ENCODE peak calls at places on chromosomes 12 and 14, in four cellular contexts. A is sigmoid colon, J is stomach, Z is A549. K is an unnamed sample.
A peak's percentile ranks its signal among the peaks of the same experiment; 100 is the strongest.

GRCh38 chr14:34208532-34208931 is 253.5 kb downstream of the SPTSSA start:
- DNase-seq in A (no peak), J (no peak), Z (no peak), K (no peak)

GRCh38 chr14:65359503-65359902 is 53.0 kb upstream of the FUT8 start:
- DNase-seq in Z (no peak), J (no peak), A (no peak), K (no peak)

GRCh38 chr12:12964255-12964654 is 12.3 kb upstream of the GPRC5D start:
- DNase-seq in Z (no peak), J (no peak), A (no peak), K (no peak)

GRCh38 chr12:73902270-73902669 is 635.4 kb upstream of the ATXN7L3B start:
- DNase-seq in Z (no peak), J (no peak), A (no peak), K (no peak)

GRCh38 chr12:49098035-49098451 is 3.4 kb upstream of the DHH start:
- DNase-seq in Z (peak; percentile 74), A (no peak), J (peak; percentile 61), K (no peak)

GRCh38 chr14:28577711-28578131 is 188.9 kb upstream of the FOXG1 start:
- DNase-seq in Z (no peak), A (no peak), J (no peak), K (no peak)

GRCh38 chr12:48956279-48957140 is 777 bp downstream of the ARF3 start:
- DNase-seq in J (peak; percentile 59), A (peak; percentile 94), Z (peak; percentile 94), K (peak; percentile 57)

GRCh38 chr12:52245962-52246577 is 13.0 kb downstream of the KRT7 start:
- DNase-seq in J (no peak), Z (no peak), A (peak; percentile 34), K (no peak)

GRCh38 chr12:65935906-65936528 is 111.7 kb downstream of the HMGA2 start:
- DNase-seq in Z (no peak), A (no peak), J (no peak), K (no peak)

GRCh38 chr12:125389061-125389697 is 323.9 kb downstream of the AACS start:
- DNase-seq in A (no peak), Z (no peak), J (no peak), K (no peak)

GRCh38 chr12:54984602-54985376 is at the start of gene TESPA1:
- DNase-seq in A (peak; percentile 79), J (peak; percentile 54), Z (no peak), K (peak; percentile 56)

GRCh38 chr14:65975865-65976264 is 510.3 kb upstream of the CCDC196 start:
- DNase-seq in A (no peak), Z (no peak), J (no peak), K (no peak)

GRCh38 chr12:59322473-59322872 is 273.4 kb upstream of the SLC16A7 start:
- DNase-seq in A (no peak), J (peak; percentile 70), Z (no peak), K (no peak)

GRCh38 chr12:121858318-121858661 is 369 bp downstream of the HPD start:
- DNase-seq in Z (no peak), A (no peak), J (no peak), K (no peak)

GRCh38 chr12:56634242-56634836 is 4.2 kb upstream of the BAZ2A start:
- DNase-seq in Z (peak; percentile 59), J (peak; percentile 77), A (no peak), K (no peak)

GRCh38 chr14:77355811-77356210 is 21.1 kb downstream of the TMED8 start:
- DNase-seq in J (no peak), Z (no peak), A (no peak), K (no peak)

GRCh38 chr14:56331815-56332214 is 213.6 kb downstream of the PELI2 start:
- DNase-seq in J (no peak), A (no peak), Z (no peak), K (no peak)

GRCh38 chr12:68331500-68331868 is 678 bp downstream of the MDM1 start:
- DNase-seq in A (no peak), J (no peak), Z (no peak), K (no peak)

GRCh38 chr14:102803139-102803538 is 25.9 kb downstream of the TRAF3 start:
- DNase-seq in A (no peak), J (no peak), Z (no peak), K (no peak)

GRCh38 chr14:64720190-64720589 is 16.0 kb downstream of the PLEKHG3 start:
- DNase-seq in Z (peak; percentile 91), A (peak; percentile 64), J (peak; percentile 54), K (no peak)

GRCh38 chr14:64761441-64762043 is 57.3 kb downstream of the PLEKHG3 start:
- DNase-seq in A (no peak), Z (peak; percentile 53), J (no peak), K (no peak)

GRCh38 chr12:105060715-105061378 is 23.4 kb downstream of the ALDH1L2 start:
- DNase-seq in A (no peak), Z (no peak), J (no peak), K (no peak)

GRCh38 chr14:73758392-73759182 is 44.4 kb upstream of the PNMA1 start:
- DNase-seq in J (peak; percentile 82), A (peak; percentile 92), Z (peak; percentile 97), K (no peak)

GRCh38 chr12:25694072-25694471 is 141.0 kb upstream of the LMNTD1 start:
- DNase-seq in Z (no peak), A (no peak), J (no peak), K (peak; percentile 38)

GRCh38 chr12:131895640-131896079 is 1.2 kb downstream of the ULK1 start:
- DNase-seq in A (no peak), J (no peak), Z (no peak), K (no peak)

GRCh38 chr12:68178774-68179439 is 19.4 kb upstream of the IFNG start:
- DNase-seq in Z (no peak), A (no peak), J (no peak), K (no peak)

GRCh38 chr14:48665077-48665784 is 920.9 kb downstream of the RPS29 start:
- DNase-seq in J (no peak), A (no peak), Z (no peak), K (no peak)

GRCh38 chr12:23884909-23885308 is 64.6 kb downstream of the SOX5 start:
- DNase-seq in J (no peak), A (no peak), Z (no peak), K (no peak)

GRCh38 chr14:37590096-37590809 is 4.8 kb downstream of the FOXA1 start:
- DNase-seq in J (no peak), Z (no peak), A (no peak), K (no peak)

DNA sequence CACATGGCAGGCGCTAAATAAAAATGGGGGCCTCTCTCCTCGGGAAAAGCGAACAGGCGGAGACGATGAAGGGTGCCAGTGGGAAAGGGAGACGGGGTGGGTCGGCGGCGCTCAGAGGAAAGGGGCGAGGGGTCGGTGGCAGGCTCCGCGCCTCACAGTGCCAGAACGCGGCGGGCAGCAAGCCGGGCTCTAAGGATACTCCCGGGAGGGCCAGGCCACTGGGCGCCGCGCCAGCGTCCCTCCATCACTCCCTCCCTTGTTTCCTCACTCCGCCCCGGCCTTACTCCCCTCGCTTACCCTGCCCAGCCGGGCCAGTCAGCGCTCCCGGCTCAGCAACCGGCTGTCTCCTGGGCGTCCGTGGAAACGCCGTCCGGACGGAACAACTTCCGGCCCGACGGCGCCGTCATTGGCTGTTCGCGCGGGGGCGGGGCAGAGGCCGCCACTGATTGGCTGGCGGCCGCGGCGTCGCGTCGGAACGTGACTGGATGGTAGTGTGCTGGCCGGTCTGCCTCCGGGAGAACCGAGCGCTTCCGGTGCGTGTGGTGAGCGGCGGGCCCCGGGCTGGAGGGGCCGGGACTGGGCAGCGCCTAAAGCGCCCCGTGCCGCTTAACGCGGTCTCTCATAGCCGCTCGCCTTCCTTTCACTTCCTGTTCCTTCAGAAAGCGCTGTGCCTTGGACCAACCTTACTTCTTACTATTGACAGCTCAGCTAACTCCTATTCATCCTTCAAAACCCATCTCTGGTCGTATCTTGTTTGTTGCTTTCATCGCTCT is 53.0 kb downstream of the SLC25A47 start:
- DNase-seq in A (peak; percentile 97), J (peak; percentile 95), Z (peak; percentile 75), K (peak; percentile 92)
- TF ChIP-seq EP300 in A (no peak), J (no peak), Z (no peak), K (peak; percentile 63)

DNA sequence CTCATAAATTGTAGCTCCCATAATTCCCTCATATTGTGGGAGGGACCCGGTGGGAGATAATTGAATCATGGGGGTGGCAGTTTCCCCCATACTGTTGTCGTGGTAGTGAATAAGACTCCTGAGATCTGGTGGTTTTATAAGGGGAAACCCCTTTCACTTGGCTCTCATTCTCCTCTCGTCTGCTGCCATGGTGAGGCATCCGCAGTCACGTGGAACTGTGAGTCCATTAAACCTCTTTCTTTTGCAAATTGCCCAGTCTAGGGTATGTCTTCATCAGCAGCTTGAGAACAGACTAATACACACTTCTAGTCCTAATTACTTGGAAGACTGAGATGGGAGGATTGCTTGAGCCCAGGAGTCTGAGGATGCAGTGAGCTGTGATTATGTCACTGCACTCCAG is 64.4 kb downstream of the TMX1 start:
- DNase-seq in J (no peak), Z (no peak), A (no peak), K (no peak)
- H3K27ac ChIP-seq in J (no peak overlapping the region), Z (peak overlapping the region; percentile 36), A (no peak overlapping the region), K (no peak overlapping the region)

DNA sequence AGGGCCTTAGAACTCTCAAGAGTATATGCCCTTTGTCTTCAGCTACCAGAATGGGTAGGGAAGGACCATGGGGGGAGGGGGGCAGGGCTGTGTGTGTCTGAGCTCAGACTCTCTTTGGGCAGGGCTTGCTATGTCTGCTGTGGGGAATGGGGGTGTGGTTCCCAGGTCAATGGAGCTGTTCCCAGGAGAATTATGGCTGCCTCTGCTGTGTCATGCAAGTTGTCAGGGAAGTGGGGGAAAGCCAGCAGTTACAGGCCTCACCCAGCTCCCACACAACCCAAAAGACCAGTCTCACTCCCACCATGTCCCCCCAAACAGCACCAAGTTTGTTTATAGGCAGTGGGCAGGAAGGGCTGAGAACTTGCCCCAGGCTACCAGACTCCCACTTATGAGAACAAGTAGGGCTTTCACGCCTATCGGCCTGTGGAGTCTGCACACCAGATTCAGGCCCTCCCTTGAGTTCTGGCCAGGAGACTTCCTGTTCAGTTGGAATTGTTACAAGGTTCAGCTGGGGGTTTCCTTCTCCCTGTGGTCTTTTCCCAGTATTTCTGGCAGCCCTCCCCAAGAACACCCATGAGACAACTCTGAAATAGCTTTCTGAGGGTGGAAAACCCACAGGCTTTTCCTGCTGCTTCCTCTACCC is 6.1 kb upstream of the SERPINA11 start:
- DNase-seq in A (no peak), J (no peak), Z (no peak), K (no peak)
- H3K4me3 ChIP-seq in A (no peak overlapping the region), J (no peak overlapping the region), Z (no peak overlapping the region), K (no peak overlapping the region)

GRCh38 chr12:74915718-74916117 is 293.9 kb downstream of the KCNC2 start:
- DNase-seq in Z (no peak), A (no peak), J (no peak), K (no peak)

GRCh38 chr12:74922117-74922516 is 287.5 kb downstream of the KCNC2 start:
- DNase-seq in A (no peak), J (no peak), Z (no peak), K (no peak)

GRCh38 chr12:74914378-74914777 is 295.3 kb downstream of the KCNC2 start:
- DNase-seq in Z (no peak), J (no peak), A (no peak), K (no peak)

GRCh38 chr12:74922642-74923041 is 287.0 kb downstream of the KCNC2 start:
- DNase-seq in A (no peak), J (no peak), Z (no peak), K (no peak)

GRCh38 chr12:74917743-74918142 is 291.9 kb downstream of the KCNC2 start:
- DNase-seq in Z (no peak), A (no peak), J (no peak), K (no peak)
- TF ChIP-seq EP300 in Z (no peak), A (no peak), J (no peak), K (no peak)

DNA sequence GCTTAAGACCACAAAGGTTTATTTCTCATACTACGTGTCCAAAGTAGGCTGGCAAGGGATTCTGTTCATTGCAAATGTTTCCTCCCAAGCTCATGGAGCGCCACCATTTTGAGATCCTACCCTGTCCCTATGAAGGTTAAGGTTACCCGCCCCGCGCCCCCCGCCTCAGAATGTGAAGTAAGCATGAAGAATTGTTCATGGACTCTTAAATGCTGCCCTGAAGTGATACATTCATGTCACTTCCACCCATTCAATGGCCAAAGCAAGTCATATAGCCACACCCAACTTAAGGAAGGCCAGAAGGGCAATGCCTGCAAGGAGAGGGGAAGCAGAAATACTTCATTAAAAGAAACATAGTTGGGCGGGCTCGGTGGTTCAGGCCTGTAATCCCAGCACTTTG is 4.2 kb downstream of the TMEM253 start:
- DNase-seq in J (no peak), A (no peak), Z (no peak), K (no peak)
- H3K27ac ChIP-seq in J (peak overlapping the region; percentile 93), A (peak overlapping the region; percentile 93), Z (peak overlapping the region; percentile 96), K (peak overlapping the region; percentile 99)

K was measured in tibial nerve.